ENCODE peak calls at places on chromosome 10, in seven cellular contexts. W is uterus, Y is right lobe of liver, K is spleen, C is tibial artery, J is colonic mucosa, H is GM06990. Z is an unnamed sample.

GRCh38 chr10:1160561-1160961 is 104.4 kb downstream of the WDR37 start:
- DNase-seq in W (no peak), Y (no peak), K (peak; percentile 63), C (no peak), J (no peak), H (no peak), Z (no peak)

GRCh38 chr10:112801748-112802147 is 148.3 kb upstream of the TCF7L2 start:
- DNase-seq in W (no peak), Y (no peak), K (no peak), C (no peak), J (peak; percentile 56), H (no peak), Z (no peak)

GRCh38 chr10:101834341-101834740 is 9.3 kb downstream of the KCNIP2 start:
- DNase-seq in W (no peak), Y (peak; percentile 65), K (peak; percentile 87), C (peak; percentile 50), J (no peak), H (no peak), Z (no peak)

GRCh38 chr10:28669227-28670173 is 7.8 kb upstream of the BAMBI start:
- DNase-seq in W (no peak), Y (no peak), K (no peak), C (no peak), J (no peak), H (no peak), Z (no peak)

GRCh38 chr10:83723080-83723479 is 416.2 kb upstream of the GHITM start:
- DNase-seq in W (no peak), Y (no peak), K (no peak), C (no peak), J (no peak), H (no peak), Z (no peak)

GRCh38 chr10:114507449-114507848 is 103.1 kb upstream of the AFAP1L2 start:
- DNase-seq in W (no peak), Y (peak; percentile 86), K (no peak), C (no peak), J (peak; percentile 93), H (no peak), Z (no peak)

GRCh38 chr10:114683162-114683561 is 25.1 kb upstream of the ABLIM1 start:
- DNase-seq in W (no peak), Y (no peak), K (no peak), C (no peak), J (no peak), H (no peak), Z (no peak)

GRCh38 chr10:69394020-69394419 is 22.7 kb downstream of the TACR2 start:
- DNase-seq in W (no peak), Y (no peak), K (no peak), C (no peak), J (no peak), H (no peak), Z (no peak)

GRCh38 chr10:42932735-42933453 is 144.0 kb upstream of the RET start:
- DNase-seq in W (no peak), Y (no peak), K (peak; percentile 76), C (no peak), J (peak; percentile 34), H (no peak), Z (no peak)

GRCh38 chr10:70228503-70228902 is 4.7 kb downstream of the PPA1 start:
- DNase-seq in W (no peak), Y (no peak), K (no peak), C (no peak), J (no peak), H (no peak), Z (no peak)

GRCh38 chr10:84257343-84258020 is 12.6 kb downstream of the RGR start:
- DNase-seq in W (no peak), Y (no peak), K (no peak), C (no peak), J (no peak), H (no peak), Z (no peak)

DNA sequence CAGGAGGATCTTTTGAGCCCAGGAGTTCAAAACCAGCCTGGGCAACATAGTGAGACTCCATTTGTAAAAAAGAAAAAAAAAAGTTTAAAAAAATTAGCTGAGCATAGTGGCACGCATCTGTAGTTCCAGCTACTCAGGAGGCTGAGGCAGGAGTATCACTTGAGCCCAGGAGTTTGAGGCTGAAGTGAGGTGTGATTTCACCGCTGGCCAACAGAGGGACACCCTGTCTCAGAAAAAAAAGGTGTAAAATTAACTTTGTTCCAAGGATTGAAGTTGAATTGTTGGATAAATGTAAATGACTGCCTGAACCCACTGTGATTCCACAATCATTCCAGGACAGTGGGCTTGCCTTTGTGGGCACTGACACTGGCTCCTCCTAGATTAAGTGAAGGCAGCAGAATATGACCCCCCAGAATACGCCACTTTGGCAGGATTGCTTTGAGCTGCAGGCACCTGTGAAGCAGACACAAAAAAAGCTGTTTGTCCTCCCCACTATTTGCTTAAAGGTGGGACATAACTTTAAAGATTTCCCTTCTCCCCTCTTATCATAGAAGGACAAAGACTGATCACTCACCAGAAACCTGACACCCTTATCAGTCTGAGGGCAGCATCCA is 57.2 kb upstream of the FOXI2 start:
- DNase-seq in W (no peak), Y (no peak), K (no peak), C (no peak), J (no peak), H (no peak), Z (peak; percentile 8)
- TF ChIP-seq CTCF in W (no peak), Y (no peak), K (no peak), C (no peak), J (no peak), H (peak; percentile 21), Z (peak; percentile 51)

DNA sequence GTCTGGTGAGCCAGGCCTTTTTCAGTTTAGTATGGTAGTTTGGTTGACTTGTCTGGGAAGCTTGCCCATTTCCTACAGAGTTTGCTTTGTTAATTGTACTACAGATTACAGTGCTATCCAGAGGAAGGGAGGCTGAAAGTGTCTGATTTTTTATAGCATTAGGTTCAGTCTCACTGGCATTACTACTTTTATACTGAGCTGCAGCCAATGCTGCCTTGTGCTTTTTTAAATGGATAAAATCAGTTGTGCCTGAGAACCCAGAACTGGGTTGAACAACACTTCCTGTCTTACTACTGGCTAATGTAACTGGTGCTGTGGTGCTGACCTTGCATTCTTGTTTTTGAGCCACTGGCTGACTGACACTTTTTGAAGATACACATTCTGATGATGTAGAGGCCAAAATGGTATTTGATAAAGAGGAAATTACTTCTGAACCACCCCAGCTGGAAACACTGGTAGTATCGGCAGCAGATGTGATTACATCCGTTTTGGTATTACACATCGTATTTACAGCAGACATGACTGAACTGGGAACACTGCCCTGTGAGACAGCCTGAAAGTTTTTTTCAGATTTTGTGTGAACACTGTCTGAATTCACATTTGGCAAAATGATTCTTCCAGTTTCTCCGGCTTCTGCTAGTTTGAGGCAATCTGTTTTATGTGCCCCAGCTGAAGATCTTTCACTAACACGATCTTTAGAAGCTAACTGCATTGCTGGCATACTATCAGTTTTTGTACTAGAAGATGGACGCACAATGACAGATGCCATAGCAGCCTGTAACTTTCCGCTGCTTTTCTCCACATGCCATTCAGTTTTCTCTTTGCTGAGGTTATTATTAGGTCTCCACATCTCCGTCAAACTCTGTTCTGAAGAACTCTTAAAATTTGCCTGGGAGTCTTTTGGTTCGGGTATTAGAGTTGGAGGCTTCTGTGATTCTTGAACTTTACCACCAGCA is 74.1 kb downstream of the NRBF2 start:
- DNase-seq in W (no peak), Y (no peak), K (no peak), C (peak; percentile 41), J (peak; percentile 29), H (peak; percentile 48), Z (peak; percentile 93)
- H3K4me3 ChIP-seq in W (peak overlapping the region; percentile 5), Y (no peak overlapping the region), K (no peak overlapping the region), C (peak overlapping the region; percentile 27), J (no peak overlapping the region), H (peak overlapping the region; percentile 2), Z (no peak overlapping the region)

GRCh38 chr10:104127411-104127810 is 5.4 kb downstream of the SFR1 start:
- DNase-seq in W (no peak), Y (no peak), K (no peak), C (no peak), J (no peak), H (no peak), Z (no peak)
- TF ChIP-seq CTCF in W (no peak), Y (no peak), K (no peak), C (no peak), J (no peak), H (peak; percentile 50), Z (peak; percentile 2)

DNA sequence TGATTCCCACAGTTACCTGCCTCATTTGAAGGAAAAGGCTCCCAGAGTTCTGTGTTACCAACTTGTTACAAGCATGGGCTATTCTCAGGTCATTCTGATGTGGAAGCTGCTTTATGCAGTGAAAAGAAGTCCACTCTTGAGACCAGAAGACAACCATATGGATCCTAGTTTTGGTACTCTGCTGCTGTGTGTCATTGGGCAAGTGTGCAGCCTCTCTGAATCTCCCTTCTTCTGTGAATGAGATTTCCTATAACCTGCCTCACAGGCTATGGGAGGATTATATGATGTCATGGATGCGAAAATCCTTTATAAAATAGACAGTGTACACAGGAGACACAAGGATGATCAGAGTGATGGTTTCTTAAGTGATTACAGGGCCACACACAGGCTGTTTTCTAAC is 166.1 kb downstream of the ARID5B start:
- DNase-seq in W (no peak), Y (no peak), K (no peak), C (no peak), J (no peak), H (no peak), Z (no peak)
- H3K4me3 ChIP-seq in W (no peak overlapping the region), Y (no peak overlapping the region), K (no peak overlapping the region), C (no peak overlapping the region), J (no peak overlapping the region), H (no peak overlapping the region), Z (no peak overlapping the region)

GRCh38 chr10:104589871-104590270 is 51.2 kb upstream of the SORCS3 start:
- DNase-seq in W (no peak), Y (no peak), K (no peak), C (no peak), J (no peak), H (no peak), Z (peak; percentile 11)

GRCh38 chr10:104591451-104591850 is 49.6 kb upstream of the SORCS3 start:
- DNase-seq in W (no peak), Y (no peak), K (no peak), C (no peak), J (no peak), H (no peak), Z (no peak)

GRCh38 chr10:104584541-104584940 is 56.5 kb upstream of the SORCS3 start:
- DNase-seq in W (no peak), Y (no peak), K (no peak), C (no peak), J (no peak), H (no peak), Z (no peak)

DNA sequence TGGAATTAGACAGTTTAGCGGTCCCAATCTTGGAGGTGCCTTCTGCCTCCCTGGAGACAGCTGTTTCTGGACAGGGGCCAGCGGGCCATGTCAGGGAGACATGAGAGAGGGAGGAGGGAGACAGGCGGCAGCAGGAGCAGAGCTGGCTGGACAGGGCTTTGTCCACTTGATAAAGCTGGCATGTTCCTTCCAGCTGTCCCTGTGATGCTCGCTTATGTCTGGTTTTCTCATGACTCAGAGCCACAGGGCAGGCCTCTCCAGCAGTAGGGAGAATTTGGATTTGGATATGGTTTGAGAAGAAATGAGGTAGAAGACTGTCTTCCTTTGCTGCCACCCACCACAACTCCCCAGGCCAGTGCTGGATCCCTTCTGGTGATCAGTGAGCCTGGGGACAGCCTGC is 51.7 kb upstream of the SORCS3 start:
- DNase-seq in W (no peak), Y (no peak), K (no peak), C (no peak), J (no peak), H (no peak), Z (no peak)
- TF ChIP-seq CTCF in W (no peak), Y (no peak), K (no peak), C (no peak), J (no peak), H (no peak), Z (no peak)

Z was measured in choroid plexus epithelial cell.